ENCODE peak calls at places on chromosomes 1 and 21, in nine cellular contexts. One of them, this sample, is unnamed.

GRCh38 chr21:44939532-44940115 is at the start of gene SLX9:
- DNase-seq in mucosa of descending colon: peak
- DNase-seq in heart left ventricle: peak
- DNase-seq in transverse colon: peak
- DNase-seq in astrocyte: peak
- DNase-seq in A549: peak
- DNase-seq in ascending aorta: no peak
- DNase-seq in IMR-90: peak
- DNase-seq in psoas muscle: peak
- DNase-seq in this sample: peak

GRCh38 chr1:12475947-12476346 is 142.1 kb downstream of the DHRS3 start:
- DNase-seq in mucosa of descending colon: no peak
- DNase-seq in heart left ventricle: no peak
- DNase-seq in transverse colon: no peak
- DNase-seq in astrocyte: peak
- DNase-seq in A549: no peak
- DNase-seq in ascending aorta: no peak
- DNase-seq in IMR-90: peak
- DNase-seq in psoas muscle: no peak
- DNase-seq in this sample: peak

GRCh38 chr21:45993210-45994085 is 11.9 kb downstream of the COL6A1 start:
- DNase-seq in mucosa of descending colon: peak
- DNase-seq in heart left ventricle: peak
- DNase-seq in transverse colon: peak
- DNase-seq in astrocyte: no peak
- DNase-seq in A549: no peak
- DNase-seq in ascending aorta: no peak
- DNase-seq in IMR-90: no peak
- DNase-seq in psoas muscle: peak
- DNase-seq in this sample: no peak

GRCh38 chr1:11374079-11374747 is 101.2 kb downstream of the UBIAD1 start:
- DNase-seq in mucosa of descending colon: no peak
- DNase-seq in heart left ventricle: no peak
- DNase-seq in transverse colon: no peak
- DNase-seq in astrocyte: no peak
- DNase-seq in A549: no peak
- DNase-seq in ascending aorta: no peak
- DNase-seq in IMR-90: no peak
- DNase-seq in psoas muscle: no peak
- DNase-seq in this sample: no peak

GRCh38 chr1:224626042-224626441 is 9.9 kb downstream of the CNIH3 start:
- DNase-seq in mucosa of descending colon: no peak
- DNase-seq in heart left ventricle: no peak
- DNase-seq in transverse colon: no peak
- DNase-seq in astrocyte: peak
- DNase-seq in A549: no peak
- DNase-seq in ascending aorta: no peak
- DNase-seq in IMR-90: peak
- DNase-seq in psoas muscle: no peak
- DNase-seq in this sample: no peak

GRCh38 chr1:93841771-93842170 is 37.2 kb downstream of the DNTTIP2 start:
- DNase-seq in mucosa of descending colon: no peak
- DNase-seq in heart left ventricle: no peak
- DNase-seq in transverse colon: no peak
- DNase-seq in astrocyte: peak
- DNase-seq in A549: no peak
- DNase-seq in ascending aorta: no peak
- DNase-seq in IMR-90: no peak
- DNase-seq in psoas muscle: no peak
- DNase-seq in this sample: no peak

GRCh38 chr1:32380061-32380460 is 14.2 kb downstream of the BSDC1 start:
- DNase-seq in mucosa of descending colon: no peak
- DNase-seq in heart left ventricle: no peak
- DNase-seq in transverse colon: no peak
- DNase-seq in astrocyte: no peak
- DNase-seq in A549: no peak
- DNase-seq in ascending aorta: no peak
- DNase-seq in IMR-90: no peak
- DNase-seq in psoas muscle: no peak
- DNase-seq in this sample: no peak

GRCh38 chr1:184988506-184988905 is 14.2 kb upstream of the NIBAN1 start:
- DNase-seq in mucosa of descending colon: no peak
- DNase-seq in heart left ventricle: no peak
- DNase-seq in transverse colon: no peak
- DNase-seq in astrocyte: no peak
- DNase-seq in A549: no peak
- DNase-seq in ascending aorta: no peak
- DNase-seq in IMR-90: no peak
- DNase-seq in psoas muscle: no peak
- DNase-seq in this sample: no peak

GRCh38 chr1:180133193-180133592 is 21.5 kb upstream of the QSOX1 start:
- DNase-seq in mucosa of descending colon: no peak
- DNase-seq in heart left ventricle: no peak
- DNase-seq in transverse colon: no peak
- DNase-seq in astrocyte: no peak
- DNase-seq in A549: no peak
- DNase-seq in ascending aorta: no peak
- DNase-seq in IMR-90: no peak
- DNase-seq in psoas muscle: no peak
- DNase-seq in this sample: no peak

GRCh38 chr1:164950453-164951052 is 391.6 kb downstream of the PBX1 start:
- DNase-seq in mucosa of descending colon: no peak
- DNase-seq in heart left ventricle: no peak
- DNase-seq in transverse colon: no peak
- DNase-seq in astrocyte: no peak
- DNase-seq in A549: no peak
- DNase-seq in ascending aorta: no peak
- DNase-seq in IMR-90: no peak
- DNase-seq in psoas muscle: no peak
- DNase-seq in this sample: no peak

GRCh38 chr1:70403759-70404158 is 7.3 kb upstream of the CTH start:
- DNase-seq in mucosa of descending colon: no peak
- DNase-seq in heart left ventricle: no peak
- DNase-seq in transverse colon: no peak
- DNase-seq in astrocyte: no peak
- DNase-seq in A549: no peak
- DNase-seq in ascending aorta: no peak
- DNase-seq in IMR-90: no peak
- DNase-seq in psoas muscle: no peak
- DNase-seq in this sample: no peak
- TF ChIP-seq CTCF in mucosa of descending colon: no peak
- TF ChIP-seq CTCF in heart left ventricle: no peak
- TF ChIP-seq CTCF in transverse colon: no peak
- TF ChIP-seq CTCF in astrocyte: no peak
- TF ChIP-seq CTCF in A549: no peak
- TF ChIP-seq CTCF in ascending aorta: no peak
- TF ChIP-seq CTCF in IMR-90: no peak
- TF ChIP-seq CTCF in psoas muscle: no peak
- TF ChIP-seq CTCF in this sample: no peak

GRCh38 chr1:162074548-162074947 is 5.1 kb downstream of the NOS1AP start:
- DNase-seq in mucosa of descending colon: no peak
- DNase-seq in heart left ventricle: no peak
- DNase-seq in transverse colon: no peak
- DNase-seq in astrocyte: no peak
- DNase-seq in A549: no peak
- DNase-seq in ascending aorta: no peak
- DNase-seq in IMR-90: no peak
- DNase-seq in psoas muscle: no peak
- DNase-seq in this sample: no peak
- H3K4me3 ChIP-seq in mucosa of descending colon: no peak
- H3K4me3 ChIP-seq in heart left ventricle: no peak
- H3K4me3 ChIP-seq in transverse colon: no peak
- H3K4me3 ChIP-seq in astrocyte: no peak
- H3K4me3 ChIP-seq in A549: no peak
- H3K4me3 ChIP-seq in ascending aorta: no peak
- H3K4me3 ChIP-seq in IMR-90: no peak
- H3K4me3 ChIP-seq in psoas muscle: no peak
- H3K4me3 ChIP-seq in this sample: no peak

DNA sequence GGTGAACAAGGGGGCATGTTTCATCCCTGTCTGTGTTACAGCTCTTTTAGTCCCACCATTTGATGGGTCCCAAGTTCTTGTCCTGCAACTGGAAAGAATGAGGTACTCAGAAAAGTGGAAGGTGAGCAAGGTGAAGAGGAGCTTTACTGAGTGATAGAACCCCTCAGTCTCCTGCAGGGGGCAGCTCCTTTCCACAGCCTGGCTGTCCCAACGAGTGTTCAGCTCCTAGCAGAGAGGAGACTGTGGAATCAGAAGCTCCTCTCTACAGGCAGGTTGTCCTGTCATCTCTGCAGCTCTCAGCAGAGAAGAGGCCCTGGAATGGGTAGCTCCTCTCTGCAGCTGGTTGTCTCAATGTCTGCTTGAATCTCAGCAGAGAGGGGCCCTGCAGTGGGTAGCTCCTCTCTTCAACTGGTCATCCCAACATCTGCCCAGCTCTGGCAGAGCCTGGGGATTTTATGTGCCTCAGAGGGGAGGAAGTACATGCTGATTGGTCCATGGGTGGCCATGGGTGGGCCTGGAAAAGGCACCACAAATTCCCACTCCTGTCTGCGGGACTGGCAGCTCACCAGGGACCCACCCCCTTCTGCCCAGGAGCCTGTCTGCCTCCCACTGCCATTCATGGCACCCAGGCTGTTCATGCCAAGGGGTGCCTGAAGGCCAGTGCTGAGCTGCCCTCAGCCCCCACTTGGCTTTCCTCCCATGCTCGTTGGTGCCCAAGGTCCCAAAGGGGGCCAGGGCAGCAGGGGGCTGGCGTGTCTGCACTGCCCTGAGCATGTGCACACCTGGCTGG is 25.7 kb downstream of the LDLRAD1 start:
- DNase-seq in mucosa of descending colon: no peak
- DNase-seq in heart left ventricle: no peak
- DNase-seq in transverse colon: no peak
- DNase-seq in astrocyte: no peak
- DNase-seq in A549: no peak
- DNase-seq in ascending aorta: no peak
- DNase-seq in IMR-90: no peak
- DNase-seq in psoas muscle: no peak
- DNase-seq in this sample: no peak
- TF ChIP-seq CTCF in mucosa of descending colon: no peak
- TF ChIP-seq CTCF in heart left ventricle: peak
- TF ChIP-seq CTCF in transverse colon: no peak
- TF ChIP-seq CTCF in astrocyte: no peak
- TF ChIP-seq CTCF in A549: peak
- TF ChIP-seq CTCF in ascending aorta: no peak
- TF ChIP-seq CTCF in IMR-90: no peak
- TF ChIP-seq CTCF in psoas muscle: no peak
- TF ChIP-seq CTCF in this sample: no peak

GRCh38 chr1:154857441-154858215 is 12.5 kb downstream of the KCNN3 start:
- DNase-seq in mucosa of descending colon: no peak
- DNase-seq in heart left ventricle: no peak
- DNase-seq in transverse colon: no peak
- DNase-seq in astrocyte: no peak
- DNase-seq in A549: no peak
- DNase-seq in ascending aorta: no peak
- DNase-seq in IMR-90: no peak
- DNase-seq in psoas muscle: no peak
- DNase-seq in this sample: no peak

GRCh38 chr1:154857022-154857421 is 13.1 kb downstream of the KCNN3 start:
- DNase-seq in mucosa of descending colon: no peak
- DNase-seq in heart left ventricle: no peak
- DNase-seq in transverse colon: no peak
- DNase-seq in astrocyte: no peak
- DNase-seq in A549: no peak
- DNase-seq in ascending aorta: no peak
- DNase-seq in IMR-90: no peak
- DNase-seq in psoas muscle: no peak
- DNase-seq in this sample: no peak

GRCh38 chr1:154856049-154856448 is 14.0 kb downstream of the KCNN3 start:
- DNase-seq in mucosa of descending colon: no peak
- DNase-seq in heart left ventricle: peak
- DNase-seq in transverse colon: no peak
- DNase-seq in astrocyte: no peak
- DNase-seq in A549: no peak
- DNase-seq in ascending aorta: no peak
- DNase-seq in IMR-90: no peak
- DNase-seq in psoas muscle: no peak
- DNase-seq in this sample: no peak

GRCh38 chr1:154855186-154855585 is 14.9 kb downstream of the KCNN3 start:
- DNase-seq in mucosa of descending colon: no peak
- DNase-seq in heart left ventricle: no peak
- DNase-seq in transverse colon: no peak
- DNase-seq in astrocyte: no peak
- DNase-seq in A549: no peak
- DNase-seq in ascending aorta: no peak
- DNase-seq in IMR-90: peak
- DNase-seq in psoas muscle: no peak
- DNase-seq in this sample: no peak

GRCh38 chr1:154856544-154856943 is 13.5 kb downstream of the KCNN3 start:
- DNase-seq in mucosa of descending colon: no peak
- DNase-seq in heart left ventricle: no peak
- DNase-seq in transverse colon: no peak
- DNase-seq in astrocyte: no peak
- DNase-seq in A549: no peak
- DNase-seq in ascending aorta: no peak
- DNase-seq in IMR-90: no peak
- DNase-seq in psoas muscle: no peak
- DNase-seq in this sample: no peak
- H3K4me3 ChIP-seq in mucosa of descending colon: no peak
- H3K4me3 ChIP-seq in heart left ventricle: no peak
- H3K4me3 ChIP-seq in transverse colon: no peak
- H3K4me3 ChIP-seq in astrocyte: no peak
- H3K4me3 ChIP-seq in A549: no peak
- H3K4me3 ChIP-seq in ascending aorta: no peak
- H3K4me3 ChIP-seq in IMR-90: no peak
- H3K4me3 ChIP-seq in psoas muscle: peak
- H3K4me3 ChIP-seq in this sample: no peak

GRCh38 chr21:37683396-37684114 is 232.7 kb downstream of the KCNJ6 start:
- DNase-seq in mucosa of descending colon: no peak
- DNase-seq in heart left ventricle: no peak
- DNase-seq in transverse colon: no peak
- DNase-seq in astrocyte: no peak
- DNase-seq in A549: no peak
- DNase-seq in ascending aorta: no peak
- DNase-seq in IMR-90: no peak
- DNase-seq in psoas muscle: no peak
- DNase-seq in this sample: no peak
- TF ChIP-seq CTCF in mucosa of descending colon: no peak
- TF ChIP-seq CTCF in heart left ventricle: no peak
- TF ChIP-seq CTCF in transverse colon: no peak
- TF ChIP-seq CTCF in astrocyte: no peak
- TF ChIP-seq CTCF in A549: no peak
- TF ChIP-seq CTCF in ascending aorta: no peak
- TF ChIP-seq CTCF in IMR-90: no peak
- TF ChIP-seq CTCF in psoas muscle: no peak
- TF ChIP-seq CTCF in this sample: no peak

This sample was measured in LNCaP clone FGC.